ENCODE peak calls at places on chromosomes 1 and 21, in four cellular contexts. I is GM12892, D is K562, Z is GM12878. M is an unnamed sample.

GRCh38 chr1:109300650-109301151 is 6.1 kb downstream of the MYBPHL start:
- DNase-seq in I (no peak), D (peak; percentile 50), Z (no peak), M (no peak)

GRCh38 chr1:55001311-55001710 is 2.6 kb downstream of the BSND start:
- DNase-seq in I (no peak), D (no peak), Z (no peak), M (no peak)

GRCh38 chr1:171653796-171654704 is 1.6 kb upstream of the MYOC start:
- DNase-seq in I (no peak), D (no peak), Z (no peak), M (no peak)

GRCh38 chr1:52059326-52059725 is 3.2 kb downstream of the BTF3L4 start:
- DNase-seq in I (no peak), D (no peak), Z (no peak), M (no peak)

GRCh38 chr1:155463865-155464264 is 98.7 kb downstream of the ASH1L start:
- DNase-seq in I (no peak), D (no peak), Z (peak; percentile 8), M (no peak)

GRCh38 chr1:34884961-34885360 is 25.4 kb upstream of the SMIM12 start:
- DNase-seq in I (no peak), D (no peak), Z (no peak), M (no peak)

GRCh38 chr1:102098536-102098935 is 101.8 kb upstream of the OLFM3 start:
- DNase-seq in I (no peak), D (no peak), Z (no peak), M (no peak)

GRCh38 chr1:22262583-22262982 is 119.7 kb upstream of the WNT4 start:
- DNase-seq in I (no peak), D (peak; percentile 54), Z (no peak), M (no peak)

GRCh38 chr1:903721-904270 is 19.9 kb upstream of the SAMD11 start:
- DNase-seq in I (peak; percentile 18), D (no peak), Z (no peak), M (no peak)

GRCh38 chr21:39121600-39122355 is 61.5 kb downstream of the PSMG1 start:
- DNase-seq in I (no peak), D (no peak), Z (no peak), M (no peak)

GRCh38 chr1:7252411-7253117 is 467.3 kb downstream of the CAMTA1 start:
- DNase-seq in I (no peak), D (no peak), Z (no peak), M (no peak)

GRCh38 chr1:55636691-55637090 is 421.5 kb upstream of the USP24 start:
- DNase-seq in I (no peak), D (no peak), Z (no peak), M (no peak)

GRCh38 chr21:15171546-15171945 is 106.7 kb upstream of the NRIP1 start:
- DNase-seq in I (no peak), D (no peak), Z (no peak), M (no peak)

GRCh38 chr21:16285646-16286223 is 556.0 kb downstream of the USP25 start:
- DNase-seq in I (no peak), D (no peak), Z (no peak), M (no peak)

GRCh38 chr1:212518188-212518951 is 85.7 kb downstream of the NENF start:
- DNase-seq in I (no peak), D (no peak), Z (no peak), M (no peak)

GRCh38 chr1:206472454-206472853 is 2.2 kb downstream of the IKBKE start:
- DNase-seq in I (no peak), D (no peak), Z (no peak), M (no peak)

GRCh38 chr1:34684246-34684645 is 70.6 kb upstream of the GJB5 start:
- DNase-seq in I (no peak), D (no peak), Z (no peak), M (no peak)

GRCh38 chr1:156676820-156677615 is at the start of gene NES:
- DNase-seq in I (no peak), D (peak; percentile 92), Z (no peak), M (no peak)

GRCh38 chr1:121418369-121419049 is 233.7 kb downstream of the SRGAP2C start:
- DNase-seq in I (no peak), D (no peak), Z (no peak), M (no peak)

GRCh38 chr1:225535280-225535679 is 107.4 kb upstream of the LBR start:
- DNase-seq in I (no peak), D (no peak), Z (no peak), M (no peak)

GRCh38 chr1:50812346-50812745 is 147.7 kb downstream of the FAF1 start:
- DNase-seq in I (no peak), D (no peak), Z (no peak), M (no peak)
- TF ChIP-seq TAF1 in I (no peak), D (no peak), Z (no peak), M (no peak)

GRCh38 chr1:232547938-232548484 is 81.9 kb downstream of the SIPA1L2 start:
- DNase-seq in I (no peak), D (no peak), Z (no peak), M (no peak)
- TF ChIP-seq TAF1 in I (no peak), D (no peak), Z (no peak), M (no peak)

DNA sequence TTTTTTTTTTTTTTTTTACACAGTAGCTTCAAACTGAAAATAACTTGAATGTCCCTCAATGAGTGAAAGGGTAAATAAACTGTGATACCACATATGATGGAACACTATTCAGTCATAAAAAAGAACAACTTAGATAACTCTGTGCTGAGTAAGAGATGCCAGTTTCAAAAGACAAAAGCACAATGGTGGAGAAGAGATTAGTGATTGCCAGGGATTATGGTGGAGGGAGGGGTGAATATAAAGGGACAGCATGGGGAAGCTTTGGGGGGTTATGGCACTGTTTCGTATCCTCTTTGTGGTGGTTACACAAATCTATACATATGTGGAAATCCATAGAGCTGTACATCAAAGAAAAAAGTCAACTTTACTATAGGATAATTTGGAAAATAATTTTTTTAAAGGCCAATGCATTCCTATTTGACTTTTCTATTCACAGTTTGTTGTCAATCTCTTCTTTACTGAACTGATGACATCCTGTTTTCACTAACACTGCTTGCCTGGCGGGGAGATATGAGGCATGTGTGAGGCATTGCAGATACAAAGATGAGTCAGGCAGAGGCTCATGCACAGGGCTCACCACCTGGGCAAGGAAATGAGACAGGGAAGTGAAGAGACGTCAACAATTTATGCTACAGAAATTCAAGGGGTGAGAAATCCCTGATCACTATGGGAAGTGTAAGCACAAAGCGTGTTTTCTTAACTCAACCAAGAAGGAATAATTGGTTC is 302.7 kb downstream of the DUSP10 start:
- DNase-seq in I (no peak), D (no peak), Z (peak; percentile 52), M (peak; percentile 13)
- TF ChIP-seq TAF1 in I (no peak), D (no peak), Z (no peak), M (no peak)

GRCh38 chr1:15941044-15941840 is 34.7 kb downstream of the ZBTB17 start:
- DNase-seq in I (no peak), D (no peak), Z (no peak), M (no peak)
- TF ChIP-seq TAF1 in I (no peak), D (no peak), Z (no peak), M (no peak)

DNA sequence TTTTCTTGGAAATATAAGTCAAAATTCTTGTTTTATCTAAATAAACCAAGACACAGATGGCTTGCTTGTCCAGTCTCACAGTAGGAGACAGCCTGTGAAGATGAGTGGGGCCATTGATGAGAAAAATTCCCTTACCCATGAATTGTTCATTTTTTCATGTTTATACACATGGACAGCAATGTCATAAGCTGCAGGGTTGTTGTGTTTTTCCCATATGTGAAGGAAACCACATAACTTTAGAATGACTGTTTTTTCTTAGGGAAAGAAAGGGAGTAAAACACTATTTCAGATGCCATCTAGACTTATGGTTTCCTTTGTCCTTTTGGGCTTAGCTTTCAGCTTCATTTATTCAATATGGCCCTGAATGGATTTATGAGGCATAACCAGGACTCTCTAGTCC is 622.5 kb upstream of the NR5A2 start:
- DNase-seq in I (no peak), D (no peak), Z (no peak), M (no peak)
- TF ChIP-seq TAF1 in I (no peak), D (no peak), Z (no peak), M (no peak)

GRCh38 chr1:198929961-198930599 is 291.2 kb downstream of the PTPRC start:
- DNase-seq in I (no peak), D (no peak), Z (peak; percentile 45), M (no peak)
- TF ChIP-seq TAF1 in I (no peak), D (no peak), Z (no peak), M (no peak)

GRCh38 chr1:84373446-84374141 is 24.7 kb upstream of the DNASE2B start:
- DNase-seq in I (no peak), D (no peak), Z (no peak), M (no peak)

GRCh38 chr1:84375965-84376910 is 22.0 kb upstream of the DNASE2B start:
- DNase-seq in I (no peak), D (no peak), Z (no peak), M (no peak)

GRCh38 chr1:84379128-84379527 is 19.2 kb upstream of the DNASE2B start:
- DNase-seq in I (no peak), D (no peak), Z (no peak), M (no peak)

GRCh38 chr1:84377480-84378095 is 20.7 kb upstream of the DNASE2B start:
- DNase-seq in I (no peak), D (no peak), Z (no peak), M (no peak)

DNA sequence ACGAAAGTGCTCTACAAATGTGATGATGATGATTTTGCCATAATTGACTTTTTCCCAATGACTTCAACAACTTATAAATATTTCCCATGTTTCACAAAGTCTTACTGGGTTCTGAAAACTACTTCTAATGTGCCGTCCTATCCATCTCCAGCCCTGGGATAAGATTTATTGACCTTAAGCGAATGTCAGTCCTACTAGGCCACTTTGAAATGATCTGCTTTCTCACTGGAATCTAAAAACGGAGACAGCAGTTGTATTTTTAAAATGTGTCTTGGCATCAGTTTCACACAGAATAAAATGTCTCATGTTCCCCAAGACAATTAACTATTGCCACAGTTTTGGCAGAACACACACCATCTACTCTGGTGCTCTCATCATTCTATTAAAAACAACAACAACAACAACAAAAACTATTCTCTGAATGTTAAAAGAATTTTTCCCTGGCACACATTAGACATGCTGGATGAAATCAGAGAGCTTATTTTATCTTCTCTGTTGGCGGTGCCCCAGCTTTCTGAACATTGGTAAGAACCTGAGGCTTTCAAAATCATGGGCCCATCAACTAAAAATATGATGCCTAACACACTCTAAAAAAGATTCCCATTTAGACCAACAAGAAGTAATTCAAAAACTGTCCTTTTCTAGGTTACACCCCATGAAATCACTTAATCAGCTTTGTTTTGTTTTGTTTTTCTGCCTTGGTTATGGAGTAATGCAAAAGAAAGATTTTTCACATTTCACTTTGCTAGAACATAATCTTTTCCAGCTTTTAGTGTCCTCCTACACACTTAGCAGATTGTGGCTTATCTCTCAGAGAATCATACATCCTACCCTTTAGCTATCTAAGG is 23.1 kb upstream of the DNASE2B start:
- DNase-seq in I (no peak), D (no peak), Z (no peak), M (no peak)
- TF ChIP-seq TAF1 in I (no peak), D (no peak), Z (no peak), M (no peak)

GRCh38 chr1:236063919-236064673 is 794 bp downstream of the NID1 start:
- DNase-seq in I (no peak), D (no peak), Z (no peak), M (no peak)
- TF ChIP-seq TAF1 in I (no peak), D (no peak), Z (no peak), M (no peak)